ENCODE peak calls at places on chromosomes 11 and 22, in five cellular contexts. One of them, this sample, is unnamed.

GRCh38 chr11:30411383-30411782 is 88.5 kb downstream of the ARL14EP start:
- ATAC-seq in HepG2: no peak
- ATAC-seq in A549: no peak
- ATAC-seq in K562: no peak
- ATAC-seq in GM12878: no peak
- ATAC-seq in this sample: no peak

GRCh38 chr11:128585498-128586238 is 1.7 kb downstream of the ETS1 start:
- ATAC-seq in HepG2: no peak
- ATAC-seq in A549: no peak
- ATAC-seq in K562: no peak
- ATAC-seq in GM12878: no peak
- ATAC-seq in this sample: no peak

GRCh38 chr22:17237031-17237668 is 17.9 kb upstream of the ADA2 start:
- ATAC-seq in HepG2: peak
- ATAC-seq in A549: no peak
- ATAC-seq in K562: no peak
- ATAC-seq in GM12878: peak
- ATAC-seq in this sample: peak

GRCh38 chr11:33211588-33211987 is 45.6 kb upstream of the HIPK3 start:
- ATAC-seq in HepG2: peak
- ATAC-seq in A549: no peak
- ATAC-seq in K562: no peak
- ATAC-seq in GM12878: no peak
- ATAC-seq in this sample: no peak

GRCh38 chr22:42222140-42222539 is 48.3 kb downstream of the TCF20 start:
- ATAC-seq in HepG2: no peak
- ATAC-seq in A549: no peak
- ATAC-seq in K562: no peak
- ATAC-seq in GM12878: peak
- ATAC-seq in this sample: no peak

GRCh38 chr11:128905345-128906184 is 14.4 kb downstream of the KCNJ5 start:
- ATAC-seq in HepG2: peak
- ATAC-seq in A549: peak
- ATAC-seq in K562: peak
- ATAC-seq in GM12878: peak
- ATAC-seq in this sample: peak

GRCh38 chr22:50293441-50294318 is 13.8 kb downstream of the PLXNB2 start:
- ATAC-seq in HepG2: peak
- ATAC-seq in A549: peak
- ATAC-seq in K562: no peak
- ATAC-seq in GM12878: peak
- ATAC-seq in this sample: peak

GRCh38 chr11:66701432-66702240 is 23.9 kb upstream of the RBM4B start:
- ATAC-seq in HepG2: peak
- ATAC-seq in A549: no peak
- ATAC-seq in K562: peak
- ATAC-seq in GM12878: no peak
- ATAC-seq in this sample: no peak

GRCh38 chr11:65432686-65433582 is 10.3 kb downstream of the NEAT1 start:
- ATAC-seq in HepG2: no peak
- ATAC-seq in A549: no peak
- ATAC-seq in K562: no peak
- ATAC-seq in GM12878: no peak
- ATAC-seq in this sample: no peak

GRCh38 chr22:22986008-22986407 is 84.3 kb upstream of the GNAZ start:
- ATAC-seq in HepG2: no peak
- ATAC-seq in A549: no peak
- ATAC-seq in K562: no peak
- ATAC-seq in GM12878: no peak
- ATAC-seq in this sample: no peak

GRCh38 chr11:86192858-86193257 is 51.7 kb upstream of the EED start:
- ATAC-seq in HepG2: no peak
- ATAC-seq in A549: no peak
- ATAC-seq in K562: peak
- ATAC-seq in GM12878: peak
- ATAC-seq in this sample: peak

GRCh38 chr11:121634889-121635288 is 182.1 kb upstream of the SORL1-AS1 start:
- ATAC-seq in HepG2: peak
- ATAC-seq in A549: no peak
- ATAC-seq in K562: no peak
- ATAC-seq in GM12878: no peak
- ATAC-seq in this sample: no peak

GRCh38 chr11:102891736-102892135 is 17.0 kb upstream of the MMP12 start:
- ATAC-seq in HepG2: no peak
- ATAC-seq in A549: no peak
- ATAC-seq in K562: no peak
- ATAC-seq in GM12878: no peak
- ATAC-seq in this sample: no peak

GRCh38 chr11:115577701-115578100 is 73.5 kb upstream of the CADM1 start:
- ATAC-seq in HepG2: no peak
- ATAC-seq in A549: no peak
- ATAC-seq in K562: no peak
- ATAC-seq in GM12878: no peak
- ATAC-seq in this sample: no peak

GRCh38 chr11:65589444-65590239 is 6.0 kb downstream of the KCNK7 start:
- ATAC-seq in HepG2: no peak
- ATAC-seq in A549: no peak
- ATAC-seq in K562: peak
- ATAC-seq in GM12878: peak
- ATAC-seq in this sample: no peak

GRCh38 chr22:29306830-29307657 is 594 bp downstream of the GAS2L1 start:
- ATAC-seq in HepG2: peak
- ATAC-seq in A549: peak
- ATAC-seq in K562: peak
- ATAC-seq in GM12878: peak
- ATAC-seq in this sample: peak

GRCh38 chr22:49718396-49718795 is 109.3 kb downstream of the BRD1 start:
- ATAC-seq in HepG2: no peak
- ATAC-seq in A549: no peak
- ATAC-seq in K562: no peak
- ATAC-seq in GM12878: no peak
- ATAC-seq in this sample: no peak

GRCh38 chr11:65003282-65003681 is 6.5 kb upstream of the BATF2 start:
- ATAC-seq in HepG2: no peak
- ATAC-seq in A549: no peak
- ATAC-seq in K562: no peak
- ATAC-seq in GM12878: peak
- ATAC-seq in this sample: no peak

GRCh38 chr11:128765104-128765503 is 71.2 kb downstream of the FLI1 start:
- ATAC-seq in HepG2: no peak
- ATAC-seq in A549: no peak
- ATAC-seq in K562: no peak
- ATAC-seq in GM12878: no peak
- ATAC-seq in this sample: no peak

GRCh38 chr11:85672111-85672875 is 7.4 kb upstream of the CREBZF start:
- ATAC-seq in HepG2: no peak
- ATAC-seq in A549: no peak
- ATAC-seq in K562: no peak
- ATAC-seq in GM12878: peak
- ATAC-seq in this sample: no peak

GRCh38 chr11:48154162-48154561 is 62.4 kb upstream of the OR4B1 start:
- ATAC-seq in HepG2: no peak
- ATAC-seq in A549: no peak
- ATAC-seq in K562: no peak
- ATAC-seq in GM12878: no peak
- ATAC-seq in this sample: no peak

GRCh38 chr11:10942621-10943020 is 84.8 kb upstream of the ZBED5 start:
- ATAC-seq in HepG2: no peak
- ATAC-seq in A549: no peak
- ATAC-seq in K562: peak
- ATAC-seq in GM12878: no peak
- ATAC-seq in this sample: no peak

GRCh38 chr22:39292002-39292401 is 27.4 kb downstream of the RPL3 start:
- ATAC-seq in HepG2: peak
- ATAC-seq in A549: peak
- ATAC-seq in K562: no peak
- ATAC-seq in GM12878: no peak
- ATAC-seq in this sample: no peak

GRCh38 chr11:2800655-2801531 is 84.7 kb downstream of the CDKN1C start:
- ATAC-seq in HepG2: no peak
- ATAC-seq in A549: no peak
- ATAC-seq in K562: no peak
- ATAC-seq in GM12878: no peak
- ATAC-seq in this sample: no peak

GRCh38 chr11:87185228-87185627 is 147.5 kb downstream of the TMEM135 start:
- ATAC-seq in HepG2: no peak
- ATAC-seq in A549: no peak
- ATAC-seq in K562: no peak
- ATAC-seq in GM12878: no peak
- ATAC-seq in this sample: no peak

GRCh38 chr22:30116362-30117117 is 36.3 kb downstream of the HORMAD2 start:
- ATAC-seq in HepG2: peak
- ATAC-seq in A549: peak
- ATAC-seq in K562: no peak
- ATAC-seq in GM12878: no peak
- ATAC-seq in this sample: no peak

GRCh38 chr11:37946155-37946766 is 1348.2 kb upstream of the RAG2 start:
- ATAC-seq in HepG2: peak
- ATAC-seq in A549: no peak
- ATAC-seq in K562: peak
- ATAC-seq in GM12878: peak
- ATAC-seq in this sample: no peak

GRCh38 chr22:41327124-41327523 is 25.8 kb downstream of the ZC3H7B start:
- ATAC-seq in HepG2: no peak
- ATAC-seq in A549: no peak
- ATAC-seq in K562: no peak
- ATAC-seq in GM12878: no peak
- ATAC-seq in this sample: no peak

GRCh38 chr11:31972623-31973022 is 118.3 kb upstream of the RCN1 start:
- ATAC-seq in HepG2: no peak
- ATAC-seq in A549: no peak
- ATAC-seq in K562: no peak
- ATAC-seq in GM12878: peak
- ATAC-seq in this sample: no peak

GRCh38 chr22:18114495-18114894 is 3.9 kb downstream of the TUBA8 start:
- ATAC-seq in HepG2: no peak
- ATAC-seq in A549: no peak
- ATAC-seq in K562: no peak
- ATAC-seq in GM12878: no peak
- ATAC-seq in this sample: no peak

GRCh38 chr22:29147241-29147919 is 58.3 kb upstream of the EMID1 start:
- ATAC-seq in HepG2: no peak
- ATAC-seq in A549: no peak
- ATAC-seq in K562: no peak
- ATAC-seq in GM12878: peak
- ATAC-seq in this sample: peak

GRCh38 chr11:103488021-103488420 is 378.8 kb downstream of the DYNC2H1 start:
- ATAC-seq in HepG2: no peak
- ATAC-seq in A549: no peak
- ATAC-seq in K562: no peak
- ATAC-seq in GM12878: no peak
- ATAC-seq in this sample: no peak

DNA sequence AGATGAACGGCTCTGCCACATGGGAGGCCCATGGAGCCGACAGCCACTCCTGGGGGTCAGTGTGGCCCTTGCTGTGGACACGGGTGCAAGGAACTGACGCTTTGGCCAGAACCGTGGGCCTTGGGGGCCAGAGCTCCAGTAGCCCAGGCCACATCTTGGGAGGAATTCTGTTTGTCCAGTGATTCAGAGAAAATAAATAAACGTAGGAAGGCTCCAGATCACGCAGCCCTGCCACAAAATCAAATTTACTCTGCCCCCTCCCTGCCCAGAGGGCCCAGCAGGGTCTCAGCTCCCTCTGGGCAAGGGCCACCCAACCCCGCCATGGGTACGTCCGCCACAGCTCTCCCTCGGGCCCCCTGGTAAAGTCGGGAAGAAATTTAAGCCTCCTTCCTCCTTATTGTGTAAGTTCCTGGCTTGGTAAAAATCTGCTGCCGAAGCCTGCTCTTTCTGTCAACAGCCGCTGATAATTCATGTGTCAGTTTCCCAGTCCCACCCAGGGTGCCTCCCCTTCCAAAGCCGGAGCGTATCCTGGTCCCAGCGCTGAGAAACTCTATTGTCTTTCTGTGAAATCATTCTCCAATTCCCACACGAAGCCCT is 6.9 kb upstream of the MUC5AC start:
- ATAC-seq in HepG2: no peak
- ATAC-seq in A549: peak
- ATAC-seq in K562: no peak
- ATAC-seq in GM12878: no peak
- ATAC-seq in this sample: no peak
- H3K27ac ChIP-seq in HepG2: no peak
- H3K27ac ChIP-seq in A549: peak
- H3K27ac ChIP-seq in K562: no peak
- H3K27ac ChIP-seq in GM12878: no peak
- H3K27ac ChIP-seq in this sample: no peak

DNA sequence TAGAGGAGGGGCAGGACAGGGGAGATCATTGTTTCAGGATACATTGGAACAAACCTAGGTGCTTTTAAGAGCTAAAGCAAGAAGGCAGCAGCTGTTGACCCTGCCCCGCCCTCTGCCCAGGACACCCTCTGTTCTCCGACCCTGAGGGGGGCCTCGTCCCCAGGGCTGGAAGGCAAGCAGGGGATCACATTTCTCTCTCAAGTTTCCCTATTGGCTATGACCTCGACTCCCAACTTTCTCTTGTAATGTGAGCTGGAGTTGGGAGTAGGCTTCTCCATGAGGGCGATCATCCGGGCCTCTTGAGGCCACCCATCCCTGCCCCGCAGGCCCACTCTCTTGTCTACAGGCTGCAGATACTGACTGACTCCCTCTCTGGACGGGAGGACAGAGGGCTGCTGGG is 37.7 kb downstream of the DSCAML1 start:
- ATAC-seq in HepG2: no peak
- ATAC-seq in A549: no peak
- ATAC-seq in K562: no peak
- ATAC-seq in GM12878: no peak
- ATAC-seq in this sample: no peak
- TF ChIP-seq EP300 in HepG2: no peak
- TF ChIP-seq EP300 in A549: no peak
- TF ChIP-seq EP300 in K562: no peak
- TF ChIP-seq EP300 in GM12878: no peak
- TF ChIP-seq EP300 in this sample: no peak

DNA sequence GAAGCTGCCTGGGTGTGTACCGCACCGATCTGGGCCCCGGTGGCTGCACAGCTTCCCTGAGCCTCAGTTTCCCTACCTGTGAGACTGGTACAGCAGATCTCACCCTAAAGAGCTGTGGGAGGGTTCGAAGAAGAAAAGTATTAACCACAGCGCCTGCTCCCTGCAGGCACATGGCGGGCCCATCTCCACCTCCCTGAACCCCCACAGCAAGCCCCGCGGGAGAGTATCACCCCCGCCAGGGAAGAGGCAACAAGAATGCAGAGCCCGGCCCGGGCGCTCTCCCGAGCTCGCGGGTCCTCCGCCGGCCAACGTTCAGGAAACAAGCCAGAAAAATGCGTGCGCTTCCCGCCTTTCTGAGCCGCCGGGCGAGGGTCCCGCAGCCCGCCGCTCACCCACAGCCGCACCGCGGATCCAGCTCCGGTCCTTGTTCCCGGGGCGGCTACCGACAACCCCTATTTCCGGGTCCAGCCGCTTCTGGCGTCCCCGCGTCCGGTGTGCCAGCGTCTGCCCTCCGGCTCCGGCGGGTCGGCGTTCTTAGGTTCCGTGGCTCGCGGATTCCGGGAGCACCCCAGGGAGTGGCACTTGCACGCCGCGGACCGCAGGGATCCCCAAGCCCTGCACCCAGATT is at the start of gene TOP3B:
- ATAC-seq in HepG2: peak
- ATAC-seq in A549: peak
- ATAC-seq in K562: peak
- ATAC-seq in GM12878: peak
- ATAC-seq in this sample: peak
- TF ChIP-seq POLR2A in HepG2: peak
- TF ChIP-seq POLR2A in A549: peak
- TF ChIP-seq POLR2A in K562: no peak
- TF ChIP-seq POLR2A in GM12878: peak
- TF ChIP-seq POLR2A in this sample: peak

GRCh38 chr22:27684856-27685255 is 116.7 kb downstream of the MN1 start:
- ATAC-seq in HepG2: no peak
- ATAC-seq in A549: no peak
- ATAC-seq in K562: no peak
- ATAC-seq in GM12878: no peak
- ATAC-seq in this sample: no peak
- H3K27ac ChIP-seq in HepG2: no peak
- H3K27ac ChIP-seq in A549: no peak
- H3K27ac ChIP-seq in K562: no peak
- H3K27ac ChIP-seq in GM12878: no peak
- H3K27ac ChIP-seq in this sample: peak